ENCODE peak calls at places on chromosomes 2 and 18, in eight cellular contexts. X is GM12865, N is brain microvascular endothelial cell, G is stomach, K is cardiac fibroblast, D is left lung, J is fibroblast of pulmonary artery, C is left ventricle myocardium inferior. L is an unnamed sample.

GRCh38 chr2:207143474-207144190 is 22.1 kb downstream of the KLF7 start:
- DNase-seq in X (peak; percentile 59), N (no peak), G (peak; percentile 39), K (peak; percentile 86), D (no peak), J (peak; percentile 91), C (peak; percentile 83), L (no peak)

GRCh38 chr2:228224410-228224809 is 42.9 kb upstream of the SPHKAP start:
- DNase-seq in X (no peak), N (no peak), G (no peak), K (peak; percentile 9), D (no peak), J (no peak), C (no peak), L (no peak)

GRCh38 chr2:60219536-60219935 is 333.9 kb downstream of the BCL11A start:
- DNase-seq in X (no peak), N (no peak), G (no peak), K (no peak), D (no peak), J (no peak), C (no peak), L (no peak)

GRCh38 chr18:50947899-50948298 is 19.9 kb upstream of the ELAC1 start:
- DNase-seq in X (no peak), N (no peak), G (no peak), K (peak; percentile 45), D (no peak), J (peak; percentile 35), C (no peak), L (no peak)

GRCh38 chr2:100145893-100146753 is 3.7 kb upstream of the AFF3 start:
- DNase-seq in X (no peak), N (no peak), G (no peak), K (no peak), D (no peak), J (no peak), C (no peak), L (no peak)

GRCh38 chr2:40087434-40087833 is 308.4 kb upstream of the THUMPD2 start:
- DNase-seq in X (no peak), N (no peak), G (no peak), K (peak; percentile 58), D (no peak), J (no peak), C (no peak), L (no peak)

GRCh38 chr2:55581875-55582547 is 35.4 kb downstream of the PPP4R3B start:
- DNase-seq in X (no peak), N (no peak), G (no peak), K (peak; percentile 57), D (no peak), J (no peak), C (no peak), L (no peak)

GRCh38 chr18:21316296-21316695 is 74.3 kb downstream of the GREB1L start:
- DNase-seq in X (no peak), N (no peak), G (no peak), K (no peak), D (no peak), J (no peak), C (no peak), L (no peak)

DNA sequence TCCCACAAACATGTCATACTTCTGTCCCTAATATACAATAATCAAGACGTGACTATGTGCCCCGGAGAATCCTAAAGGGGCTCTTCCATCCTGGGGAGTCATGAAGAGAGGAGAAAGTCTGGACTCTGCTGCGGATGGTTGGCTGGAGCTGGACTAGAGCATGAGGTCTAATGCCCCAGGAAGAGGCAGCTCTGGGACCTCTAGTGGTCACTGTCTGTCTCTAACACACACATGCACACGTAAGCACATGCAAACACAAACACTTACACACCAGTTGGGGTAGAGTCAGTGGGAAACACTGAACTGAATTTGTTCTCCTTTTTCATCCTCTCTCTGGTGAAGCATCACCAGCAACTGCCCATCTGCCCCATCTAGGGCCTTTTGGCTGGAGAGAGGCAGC is 271.6 kb downstream of the TDRD15 start:
- DNase-seq in X (peak; percentile 23), N (no peak), G (no peak), K (no peak), D (no peak), J (no peak), C (no peak), L (no peak)
- TF ChIP-seq CTCF in X (peak; percentile 39), N (no peak), G (no peak), K (no peak), D (no peak), J (no peak), C (peak; percentile 48), L (peak; percentile 56)

GRCh38 chr2:50315366-50315765 is 716.6 kb downstream of the NRXN1 start:
- DNase-seq in X (no peak), N (no peak), G (no peak), K (no peak), D (no peak), J (no peak), C (no peak), L (no peak)

DNA sequence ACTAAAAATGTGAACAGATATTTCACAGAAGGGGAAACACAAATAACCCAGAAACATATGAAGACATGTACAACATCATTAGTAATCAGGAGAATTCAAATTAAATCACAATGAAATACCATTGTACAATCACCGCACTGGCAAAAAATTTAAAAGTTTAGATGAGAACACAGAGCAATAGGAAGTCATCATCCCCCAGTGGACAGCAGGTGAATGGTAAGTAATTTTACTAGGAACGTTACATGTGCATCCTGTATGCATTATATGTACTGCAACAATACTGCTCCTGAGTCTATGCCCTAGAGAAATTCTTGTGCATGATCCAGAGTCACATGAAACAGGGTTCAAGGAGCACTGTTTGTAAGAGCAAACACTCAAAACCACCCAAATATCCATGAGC is 713.8 kb downstream of the NRXN1 start:
- DNase-seq in X (no peak), N (no peak), G (no peak), K (no peak), D (no peak), J (no peak), C (no peak), L (no peak)
- TF ChIP-seq CTCF in X (no peak), N (no peak), G (no peak), K (no peak), D (no peak), J (no peak), C (no peak), L (peak; percentile 18)

GRCh38 chr2:49619804-49620203 is 465.5 kb upstream of the FSHR start:
- DNase-seq in X (no peak), N (no peak), G (no peak), K (no peak), D (no peak), J (peak; percentile 4), C (no peak), L (no peak)

GRCh38 chr2:49621014-49621413 is 466.7 kb upstream of the FSHR start:
- DNase-seq in X (no peak), N (no peak), G (no peak), K (no peak), D (no peak), J (no peak), C (no peak), L (no peak)

GRCh38 chr2:49616800-49617199 is 462.5 kb upstream of the FSHR start:
- DNase-seq in X (peak; percentile 49), N (no peak), G (no peak), K (peak; percentile 26), D (no peak), J (peak; percentile 46), C (no peak), L (peak; percentile 3)
- TF ChIP-seq CTCF in X (peak; percentile 41), N (peak; percentile 18), G (peak; percentile 30), K (peak; percentile 27), D (peak; percentile 25), J (peak; percentile 54), C (peak; percentile 59), L (peak; percentile 40)

GRCh38 chr2:241844066-241844728 is 14.5 kb downstream of the PDCD1 start:
- DNase-seq in X (peak; percentile 68), N (no peak), G (peak; percentile 77), K (peak; percentile 53), D (peak; percentile 90), J (peak; percentile 40), C (peak; percentile 84), L (no peak)
- TF ChIP-seq CTCF in X (no peak), N (no peak), G (peak; percentile 13), K (no peak), D (no peak), J (no peak), C (peak; percentile 51), L (no peak)

GRCh38 chr18:32461704-32462272 is 8.9 kb downstream of the GAREM1 start:
- DNase-seq in X (no peak), N (no peak), G (no peak), K (peak; percentile 18), D (no peak), J (no peak), C (no peak), L (no peak)
- TF ChIP-seq CTCF in X (no peak), N (no peak), G (no peak), K (peak; percentile 3), D (no peak), J (no peak), C (peak; percentile 24), L (no peak)

GRCh38 chr18:27838230-27838629 is 338.7 kb downstream of the CDH2 start:
- DNase-seq in X (no peak), N (no peak), G (no peak), K (peak; percentile 42), D (no peak), J (no peak), C (no peak), L (no peak)
- TF ChIP-seq CTCF in X (no peak), N (no peak), G (no peak), K (no peak), D (no peak), J (no peak), C (no peak), L (no peak)

GRCh38 chr2:101596346-101596745 is 101.2 kb upstream of the MAP4K4 start:
- DNase-seq in X (no peak), N (no peak), G (no peak), K (peak; percentile 61), D (no peak), J (peak; percentile 41), C (no peak), L (no peak)

DNA sequence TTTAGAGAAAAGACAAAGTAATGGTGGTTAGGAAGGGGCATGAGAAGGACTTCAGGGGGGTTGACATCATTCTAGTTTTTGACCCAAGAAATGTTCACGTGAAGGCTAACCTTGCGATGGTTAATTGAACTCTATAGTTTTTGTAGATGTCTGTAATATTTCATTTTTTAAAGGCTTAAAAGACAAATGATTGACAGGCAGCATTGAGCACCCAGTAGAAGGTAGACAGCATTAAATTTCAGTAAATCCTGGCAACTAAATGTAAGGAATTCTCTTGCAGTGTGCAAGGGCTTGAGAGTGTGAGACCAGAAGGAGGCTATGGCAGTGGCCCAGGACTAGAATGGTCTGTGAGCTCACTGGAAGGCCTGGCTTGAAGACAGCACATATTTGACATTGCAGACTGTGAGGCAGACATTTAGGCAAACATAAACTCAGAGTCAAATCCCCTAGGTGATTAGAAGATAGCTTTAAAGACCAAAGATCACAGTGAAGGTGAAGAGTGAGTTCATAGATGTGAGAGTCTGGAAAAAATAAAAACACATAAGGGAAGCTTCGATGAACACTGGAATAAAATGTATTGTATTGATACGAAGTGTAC is 100.1 kb upstream of the MAP4K4 start:
- DNase-seq in X (no peak), N (peak; percentile 69), G (no peak), K (peak; percentile 52), D (no peak), J (peak; percentile 55), C (peak; percentile 36), L (no peak)
- TF ChIP-seq CTCF in X (no peak), N (no peak), G (no peak), K (no peak), D (no peak), J (no peak), C (no peak), L (no peak)

L was measured in GM12864.